ENCODE peak calls at places on chromosome 13, in eight cellular contexts. Z is GM06990, F is fibroblast of mammary gland, G is PC-3, Q is AG04450, I is choroid plexus epithelial cell, V is right lobe of liver, W is tibial artery. K is an unnamed sample.
A peak's percentile ranks its signal among the peaks of the same experiment; 100 is the strongest.

GRCh38 chr13:102599451-102600012 is 2.7 kb downstream of the TPP2 start:
- DNase-seq in V (no peak), I (no peak), W (no peak), Z (no peak), G (no peak), Q (no peak), F (no peak), K (no peak)

GRCh38 chr13:62003452-62003851 is 587.8 kb upstream of the PCDH20 start:
- DNase-seq in I (no peak), V (no peak), Q (no peak), W (no peak), F (no peak), Z (no peak), G (no peak), K (no peak)

GRCh38 chr13:80036845-80037504 is 304.0 kb downstream of the SPRY2 start:
- DNase-seq in Z (no peak), W (no peak), G (no peak), I (no peak), V (no peak), F (no peak), Q (no peak), K (no peak)

GRCh38 chr13:21326155-21327030 is 132.7 kb downstream of the ZDHHC20 start:
- DNase-seq in W (no peak), F (peak; percentile 51), G (no peak), V (no peak), Q (peak; percentile 7), Z (no peak), I (peak; percentile 54), K (peak; percentile 35)

GRCh38 chr13:98678741-98679140 is 73.7 kb downstream of the SLC15A1 start:
- DNase-seq in F (no peak), Z (no peak), W (no peak), I (no peak), V (peak; percentile 45), G (no peak), Q (no peak), K (no peak)

GRCh38 chr13:26867451-26868067 is 107.0 kb upstream of the GPR12 start:
- DNase-seq in Q (no peak), Z (no peak), V (no peak), G (peak; percentile 38), F (peak; percentile 21), W (no peak), I (peak; percentile 48), K (peak; percentile 25)

GRCh38 chr13:99125335-99125915 is 75.2 kb upstream of the UBAC2 start:
- DNase-seq in G (no peak), V (no peak), W (no peak), F (no peak), Z (no peak), I (no peak), Q (no peak), K (no peak)

GRCh38 chr13:79830945-79831344 is 350.0 kb downstream of the NDFIP2 start:
- DNase-seq in F (no peak), G (no peak), W (no peak), Z (no peak), V (no peak), Q (no peak), I (no peak), K (no peak)

GRCh38 chr13:77528834-77529500 is 6.5 kb upstream of the SCEL start:
- DNase-seq in V (no peak), I (no peak), G (no peak), F (no peak), Q (no peak), Z (no peak), W (no peak), K (no peak)

GRCh38 chr13:29548722-29549446 is 46.6 kb downstream of the SLC7A1 start:
- DNase-seq in G (no peak), W (no peak), Q (no peak), Z (no peak), F (no peak), V (no peak), I (peak; percentile 42), K (peak; percentile 88)

GRCh38 chr13:96481482-96481881 is 391.6 kb downstream of the HS6ST3 start:
- DNase-seq in Q (no peak), V (no peak), I (no peak), Z (no peak), F (no peak), W (no peak), G (no peak), K (no peak)

GRCh38 chr13:68160466-68160865 is 930.3 kb upstream of the PCDH9 start:
- DNase-seq in F (peak; percentile 52), W (no peak), Q (no peak), G (no peak), Z (no peak), V (no peak), I (no peak), K (no peak)

GRCh38 chr13:47798906-47799305 is 202.2 kb downstream of the SUCLA2 start:
- DNase-seq in G (peak; percentile 22), Q (no peak), I (peak; percentile 72), Z (no peak), F (peak; percentile 42), W (no peak), V (no peak), K (peak; percentile 25)
- TF ChIP-seq CTCF in G (peak; percentile 43), Q (peak; percentile 39), I (peak; percentile 69), Z (peak; percentile 33), F (peak; percentile 46), W (no peak), V (no peak), K (peak; percentile 37)

DNA sequence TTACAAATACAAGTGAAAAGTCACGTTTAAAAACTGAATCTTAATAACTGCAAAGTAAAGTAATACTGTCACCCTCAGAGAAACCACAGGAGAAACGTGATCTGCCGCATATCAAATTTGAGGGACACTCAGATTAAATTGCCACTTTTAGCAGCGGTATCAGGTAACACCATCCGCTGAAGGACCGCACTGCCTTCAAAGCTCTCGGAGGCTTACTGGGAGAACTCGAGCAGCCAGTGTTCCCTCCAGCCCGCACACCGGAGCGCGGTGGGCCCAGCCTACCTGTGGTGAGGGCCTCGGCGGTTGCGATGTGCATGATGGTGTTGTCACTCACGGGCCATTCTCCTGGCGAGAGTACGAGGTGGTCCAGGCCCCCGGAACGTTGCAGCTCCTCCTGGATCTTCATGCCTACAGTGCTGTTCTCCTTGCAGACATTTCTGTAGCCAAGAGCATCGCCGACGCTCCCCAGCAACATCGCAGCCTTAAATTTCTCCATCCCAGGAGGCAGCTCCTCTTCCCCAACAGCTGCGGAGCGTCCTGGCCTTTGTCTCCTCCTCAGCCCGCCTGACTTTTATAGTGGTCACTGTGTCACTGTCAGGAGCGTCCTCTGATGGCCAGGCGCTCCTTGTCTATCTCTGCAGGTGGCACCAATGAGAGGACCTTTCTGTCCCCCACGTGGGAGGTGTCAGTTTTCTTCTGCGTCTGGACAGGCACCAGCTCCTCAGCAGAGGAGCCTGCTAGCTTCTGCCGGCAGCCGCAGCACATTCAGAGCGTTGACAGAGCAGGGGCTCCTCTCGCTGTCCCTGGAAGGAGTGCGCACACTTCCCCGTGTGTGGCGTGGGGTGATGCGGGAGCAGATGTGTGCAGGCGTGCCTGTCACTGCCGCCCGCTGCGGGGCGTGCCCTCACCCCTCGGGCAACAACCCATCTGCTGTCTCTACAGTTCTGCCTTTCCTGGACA is at the start of gene ADPRHL1:
- DNase-seq in Z (no peak), F (no peak), W (no peak), G (no peak), Q (no peak), I (no peak), V (no peak), K (no peak)
- H3K4me3 ChIP-seq in Z (no peak within 1 kb of the TSS), F (no peak within 1 kb of the TSS), W (no peak within 1 kb of the TSS), G (no peak within 1 kb of the TSS), Q (no peak within 1 kb of the TSS), I (no peak within 1 kb of the TSS), V (no peak within 1 kb of the TSS), K (no peak within 1 kb of the TSS)

GRCh38 chr13:72342364-72342763 is 385.1 kb downstream of the MZT1 start:
- DNase-seq in V (no peak), Q (no peak), I (no peak), F (no peak), Z (no peak), W (no peak), G (no peak), K (no peak)

GRCh38 chr13:72346716-72347115 is 380.7 kb downstream of the MZT1 start:
- DNase-seq in V (no peak), Q (no peak), Z (no peak), G (no peak), I (no peak), F (no peak), W (no peak), K (no peak)

DNA sequence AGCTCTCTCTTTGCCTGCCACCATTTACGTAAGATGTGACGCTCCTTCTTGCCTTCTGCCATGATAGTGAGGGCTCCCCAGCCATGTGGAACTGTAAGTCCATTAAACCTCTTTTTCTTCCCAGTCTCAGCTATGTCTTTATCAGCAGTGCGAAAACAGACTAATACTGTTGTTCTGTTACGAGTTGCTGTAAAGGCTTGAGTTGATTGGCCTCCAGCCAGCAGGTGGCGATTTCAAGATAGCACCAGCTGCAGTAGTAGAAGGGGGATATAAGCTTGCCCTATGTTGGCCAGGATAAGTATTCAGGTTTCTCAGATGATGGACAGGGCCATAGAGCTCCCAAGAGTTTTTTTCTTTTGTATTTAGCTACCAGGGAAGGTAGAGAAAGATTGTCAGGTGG is 385.5 kb downstream of the MZT1 start:
- DNase-seq in Z (no peak), W (no peak), G (no peak), I (no peak), Q (no peak), V (no peak), F (no peak), K (no peak)
- TF ChIP-seq CTCF in Z (no peak), W (no peak), G (no peak), I (no peak), Q (no peak), V (no peak), F (no peak), K (no peak)

DNA sequence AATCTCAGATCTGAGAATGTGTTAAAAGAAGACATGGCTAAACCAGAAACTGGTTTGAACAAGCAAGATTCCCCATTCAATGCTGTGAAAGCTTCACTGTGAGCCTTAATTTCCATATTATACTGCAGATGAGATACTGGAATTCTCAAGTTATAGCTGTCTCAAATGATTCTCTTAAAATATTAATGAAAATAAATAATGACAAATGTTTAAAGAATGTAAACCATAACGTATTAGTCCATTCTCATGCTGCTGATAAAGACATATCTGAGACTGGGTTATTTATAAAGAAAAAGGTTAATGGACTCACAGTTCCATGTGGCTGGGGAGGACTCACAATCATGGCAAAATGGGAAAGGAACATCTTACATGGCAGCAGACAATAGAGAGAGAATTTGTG is 667.8 kb downstream of the SLITRK1 start:
- DNase-seq in I (no peak), Q (no peak), F (no peak), V (no peak), Z (no peak), G (no peak), W (no peak), K (no peak)
- H3K4me3 ChIP-seq in I (no peak overlapping the region), Q (no peak overlapping the region), F (no peak overlapping the region), V (no peak overlapping the region), Z (no peak overlapping the region), G (no peak overlapping the region), W (no peak overlapping the region), K (no peak overlapping the region)

GRCh38 chr13:22562116-22562515 is 618.7 kb upstream of the SGCG start:
- DNase-seq in F (peak; percentile 1), G (no peak), Z (no peak), I (no peak), W (no peak), V (no peak), Q (no peak), K (no peak)

GRCh38 chr13:22561581-22561980 is 619.2 kb upstream of the SGCG start:
- DNase-seq in V (no peak), Z (no peak), Q (no peak), F (peak; percentile 1), W (no peak), G (no peak), I (no peak), K (no peak)

GRCh38 chr13:22563272-22563671 is 617.5 kb upstream of the SGCG start:
- DNase-seq in I (no peak), V (no peak), Q (no peak), W (no peak), G (no peak), Z (no peak), F (no peak), K (no peak)
- TF ChIP-seq CTCF in I (no peak), V (no peak), Q (no peak), W (no peak), G (no peak), Z (no peak), F (no peak), K (no peak)